ENCODE peak calls at places on chromosomes 2 and 18, in four cellular contexts. D, V, I and N are unnamed samples.

GRCh38 chr2:203585541-203585940 is 50.4 kb upstream of the RAPH1 start:
- DNase-seq in D (no peak), V (no peak), I (no peak), N (no peak)

GRCh38 chr2:130829020-130829419 is 7.7 kb upstream of the ARHGEF4 start:
- DNase-seq in D (no peak), V (no peak), I (no peak), N (peak)

GRCh38 chr2:178419123-178419522 is 31.9 kb downstream of the PRKRA start:
- DNase-seq in D (peak), V (no peak), I (no peak), N (peak)

GRCh38 chr2:15674637-15675455 is 83.2 kb downstream of the DDX1 start:
- DNase-seq in D (peak), V (no peak), I (no peak), N (peak)

GRCh38 chr18:45169610-45170009 is 445.7 kb upstream of the SLC14A2 start:
- DNase-seq in D (peak), V (no peak), I (no peak), N (peak)

GRCh38 chr2:39730685-39731302 is 48.3 kb downstream of the THUMPD2 start:
- DNase-seq in D (peak), V (peak), I (peak), N (peak)

GRCh38 chr18:35502062-35502461 is 4.3 kb upstream of the INO80C start:
- DNase-seq in D (no peak), V (no peak), I (no peak), N (no peak)

GRCh38 chr2:28463211-28463610 is 32.6 kb upstream of the PLB1 start:
- DNase-seq in D (no peak), V (no peak), I (no peak), N (no peak)

GRCh38 chr2:406231-406630 is 118.3 kb upstream of the ALKAL2 start:
- DNase-seq in D (no peak), V (no peak), I (no peak), N (no peak)

GRCh38 chr2:110993557-110994231 is 127.0 kb upstream of the BCL2L11 start:
- DNase-seq in D (no peak), V (peak), I (no peak), N (no peak)

GRCh38 chr2:65063426-65063825 is 7.2 kb downstream of the CEP68 start:
- DNase-seq in D (peak), V (no peak), I (no peak), N (peak)

GRCh38 chr2:28436525-28437051 is 43.9 kb downstream of the FOSL2 start:
- DNase-seq in D (no peak), V (no peak), I (no peak), N (no peak)

GRCh38 chr2:140880573-140880972 is 1250.2 kb downstream of the LRP1B start:
- DNase-seq in D (no peak), V (no peak), I (no peak), N (peak)

GRCh38 chr18:43758734-43759133 is 481.4 kb upstream of the SYT4 start:
- DNase-seq in D (no peak), V (no peak), I (no peak), N (no peak)

GRCh38 chr2:45872211-45872610 is 220.7 kb downstream of the PRKCE start:
- DNase-seq in D (no peak), V (no peak), I (no peak), N (no peak)

GRCh38 chr18:11533513-11533890 is 75.9 kb upstream of the SLC35G4 start:
- DNase-seq in D (no peak), V (no peak), I (no peak), N (no peak)
- TF ChIP-seq CTCF in D (no peak), V (no peak), I (no peak), N (no peak)

GRCh38 chr2:172580544-172580943 is 24.7 kb downstream of the PDK1 start:
- DNase-seq in D (no peak), V (no peak), I (no peak), N (no peak)
- TF ChIP-seq CTCF in D (no peak), V (no peak), I (no peak), N (no peak)

DNA sequence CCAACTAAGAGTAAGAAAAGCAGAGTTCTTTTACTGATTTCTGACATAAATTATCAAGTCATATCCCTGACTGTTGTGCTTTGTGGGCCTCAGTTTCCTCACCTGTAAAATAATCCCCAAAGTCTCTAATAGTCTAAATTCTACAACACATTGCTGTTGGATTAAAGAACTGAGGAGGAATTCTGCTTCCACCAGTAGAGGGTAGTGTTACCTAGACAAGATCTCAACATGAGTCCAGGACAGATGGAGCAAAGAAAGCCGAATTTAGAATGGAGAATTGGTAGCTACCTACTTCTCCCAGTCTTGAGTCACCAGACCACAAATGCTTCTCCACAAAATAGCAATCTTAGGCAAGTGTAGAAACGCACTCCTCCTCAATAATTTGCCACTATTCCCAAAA is 462.5 kb upstream of the FSHR start:
- DNase-seq in D (peak), V (no peak), I (peak), N (peak)
- TF ChIP-seq CTCF in D (peak), V (no peak), I (peak), N (peak)

GRCh38 chr2:127640082-127641072 is 5.6 kb upstream of the GPR17 start:
- DNase-seq in D (no peak), V (peak), I (peak), N (no peak)
- TF ChIP-seq CTCF in D (no peak), V (peak), I (peak), N (peak)

GRCh38 chr2:175396696-175397095 is 215.2 kb upstream of the ATP5MC3 start:
- DNase-seq in D (no peak), V (no peak), I (no peak), N (no peak)
- TF ChIP-seq CTCF in D (no peak), V (no peak), I (no peak), N (no peak)

DNA sequence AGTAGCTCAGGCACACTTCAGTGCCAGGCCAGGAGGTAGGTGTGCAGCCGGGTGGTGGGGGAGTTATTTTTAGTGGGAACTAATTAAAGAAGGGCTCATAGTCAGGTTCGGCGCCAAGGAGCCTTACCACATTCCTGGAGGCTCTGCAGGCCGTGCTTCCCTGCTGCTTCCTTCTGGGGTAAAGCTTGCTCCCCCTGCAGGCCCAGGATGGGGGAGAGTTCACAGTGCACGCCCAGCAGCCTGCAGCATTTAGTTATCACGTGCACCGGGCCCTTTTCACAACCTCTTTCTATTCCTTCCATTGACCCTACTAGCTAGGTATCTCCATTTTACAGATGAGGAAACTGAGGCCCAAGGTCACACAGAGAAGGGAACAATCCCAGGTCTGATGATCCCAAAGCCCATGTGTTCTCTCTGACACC is 2.5 kb downstream of the KCNF1 start:
- DNase-seq in D (peak), V (no peak), I (peak), N (peak)
- TF ChIP-seq CTCF in D (no peak), V (no peak), I (no peak), N (peak)

GRCh38 chr2:173750332-173750731 is 214.8 kb downstream of the SP3 start:
- DNase-seq in D (peak), V (no peak), I (peak), N (peak)

GRCh38 chr2:173751245-173751975 is 213.8 kb downstream of the SP3 start:
- DNase-seq in D (no peak), V (no peak), I (no peak), N (no peak)

GRCh38 chr2:173747037-173747436 is 218.1 kb downstream of the SP3 start:
- DNase-seq in D (no peak), V (no peak), I (no peak), N (no peak)

GRCh38 chr2:173750831-173751230 is 214.3 kb downstream of the SP3 start:
- DNase-seq in D (no peak), V (no peak), I (no peak), N (no peak)

DNA sequence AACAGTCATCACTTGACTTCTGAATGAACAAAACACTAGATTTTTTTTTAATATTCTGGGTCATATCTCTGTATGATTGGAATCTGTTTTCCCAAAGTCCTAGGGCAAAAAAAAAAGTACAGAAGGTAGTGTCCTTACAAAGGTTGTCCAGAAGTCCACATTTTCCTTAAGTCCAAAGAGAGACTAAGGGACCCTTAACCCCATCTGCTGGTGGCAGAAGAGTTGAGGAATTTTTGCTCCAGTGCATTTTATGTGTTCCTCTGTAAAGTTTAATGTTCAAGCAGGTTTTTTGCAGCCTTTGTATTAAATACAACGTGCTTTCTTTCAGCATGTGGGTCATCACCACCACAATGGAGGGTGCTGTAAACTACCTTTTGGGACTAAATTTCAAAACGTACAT is 215.9 kb downstream of the SP3 start:
- DNase-seq in D (peak), V (no peak), I (no peak), N (peak)
- TF ChIP-seq CTCF in D (peak), V (no peak), I (no peak), N (peak)

DNA sequence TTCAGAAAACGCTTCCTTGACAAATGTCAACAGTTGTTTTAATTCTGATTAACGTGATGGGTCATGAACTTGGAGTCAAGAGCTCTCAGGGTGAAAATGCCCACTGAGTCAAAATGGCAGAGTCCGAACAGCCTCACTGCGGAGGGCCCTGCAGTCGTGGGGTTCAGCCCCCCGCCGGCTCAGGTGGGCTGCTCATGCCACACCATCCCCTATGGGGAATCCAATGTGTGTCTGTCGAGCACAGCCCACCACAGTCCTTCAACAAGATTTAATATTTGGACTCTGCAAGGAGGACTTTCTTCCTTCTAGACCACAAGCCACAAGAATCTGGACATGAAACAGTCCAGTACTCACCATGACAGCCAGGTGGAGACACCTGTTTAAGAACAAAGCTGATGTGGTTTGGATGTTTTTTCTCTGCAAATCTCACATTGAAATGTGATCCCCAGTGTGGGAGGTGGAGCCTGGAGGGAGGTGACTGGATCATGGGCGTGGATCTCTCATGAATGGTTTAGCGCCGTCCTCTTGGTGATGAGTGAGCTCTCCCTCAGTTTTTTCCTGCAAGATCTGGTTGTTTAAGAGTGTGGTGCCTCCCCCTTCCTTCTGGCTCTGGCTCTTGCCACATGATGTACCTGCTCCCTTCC is 201.0 kb downstream of the NDUFA10 start:
- DNase-seq in D (no peak), V (peak), I (peak), N (peak)
- TF ChIP-seq CTCF in D (no peak), V (no peak), I (peak), N (peak)